ENCODE peak calls at places on chromosomes 13 and 19, in four cellular contexts. U is HEK293T, J is K562, V is HepG2. A is an unnamed sample.

GRCh38 chr13:44104969-44105368 is 225.3 kb downstream of the LACC1 start:
- DNase-seq in U (no peak), V (no peak), J (no peak), A (no peak)

GRCh38 chr19:32901504-32902161 is 32.1 kb upstream of the SLC7A9 start:
- DNase-seq in V (no peak), J (no peak), U (no peak), A (no peak)

GRCh38 chr13:35549481-35549880 is 73.0 kb upstream of the MAB21L1 start:
- DNase-seq in J (no peak), U (no peak), V (peak; percentile 1), A (no peak)

GRCh38 chr19:7869453-7869909 is 4.7 kb downstream of the PRR36 start:
- DNase-seq in U (peak; percentile 69), V (peak; percentile 53), J (peak; percentile 76), A (peak; percentile 85)

GRCh38 chr13:99416411-99417121 is 84.7 kb upstream of the TM9SF2 start:
- DNase-seq in V (no peak), U (no peak), J (no peak), A (no peak)

GRCh38 chr19:4473708-4474503 is 1.8 kb downstream of the HDGFL2 start:
- DNase-seq in J (no peak), V (no peak), U (no peak), A (no peak)

GRCh38 chr19:3479177-3479818 is 1.0 kb downstream of the SMIM24 start:
- DNase-seq in U (peak; percentile 77), J (peak; percentile 85), V (no peak), A (peak; percentile 79)

GRCh38 chr13:49315036-49315565 is 67.4 kb downstream of the CDADC1 start:
- DNase-seq in U (no peak), V (no peak), J (no peak), A (no peak)

GRCh38 chr13:86932935-86933334 is 738.2 kb upstream of the SLITRK5 start:
- DNase-seq in J (no peak), U (no peak), V (no peak), A (peak; percentile 43)

GRCh38 chr13:83798731-83799130 is 83.5 kb downstream of the SLITRK1 start:
- DNase-seq in V (no peak), J (no peak), U (no peak), A (no peak)
- TF ChIP-seq ELF4 in V (no peak), J (no peak), U (no peak), A (no peak)

GRCh38 chr19:5624154-5624663 is 1.3 kb downstream of the SAFB start:
- DNase-seq in J (peak; percentile 38), U (no peak), V (no peak), A (no peak)
- TF ChIP-seq ELF4 in J (no peak), U (no peak), V (no peak), A (no peak)

GRCh38 chr19:50377051-50377441 is 789 bp downstream of the NR1H2 start:
- DNase-seq in J (peak; percentile 89), V (peak; percentile 12), U (peak; percentile 30), A (peak; percentile 90)
- TF ChIP-seq ELF4 in J (no peak), V (no peak), U (no peak), A (no peak)

DNA sequence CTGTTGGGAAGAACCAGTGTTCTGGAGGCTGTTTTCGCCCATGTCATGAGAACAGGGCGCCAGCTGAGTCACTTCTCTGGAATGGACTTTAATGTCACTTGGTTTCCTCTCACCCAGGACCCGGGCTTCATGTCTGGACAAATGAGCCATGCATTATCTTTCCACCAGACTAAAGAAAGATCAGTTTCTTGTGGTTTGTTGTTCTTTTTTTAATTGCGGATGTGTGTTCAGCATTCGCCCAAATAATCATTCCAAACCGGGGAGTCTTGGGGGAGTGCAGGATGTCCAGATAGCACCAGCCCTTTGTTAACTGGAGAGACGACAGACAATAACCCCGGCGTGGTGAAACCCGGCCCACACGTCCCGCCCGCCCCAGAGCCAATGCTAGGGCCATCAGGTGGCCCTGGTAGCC is 102.5 kb downstream of the COL4A2 start:
- DNase-seq in J (no peak), U (no peak), V (no peak), A (no peak)
- TF ChIP-seq ELF4 in J (no peak), U (no peak), V (no peak), A (no peak)

DNA sequence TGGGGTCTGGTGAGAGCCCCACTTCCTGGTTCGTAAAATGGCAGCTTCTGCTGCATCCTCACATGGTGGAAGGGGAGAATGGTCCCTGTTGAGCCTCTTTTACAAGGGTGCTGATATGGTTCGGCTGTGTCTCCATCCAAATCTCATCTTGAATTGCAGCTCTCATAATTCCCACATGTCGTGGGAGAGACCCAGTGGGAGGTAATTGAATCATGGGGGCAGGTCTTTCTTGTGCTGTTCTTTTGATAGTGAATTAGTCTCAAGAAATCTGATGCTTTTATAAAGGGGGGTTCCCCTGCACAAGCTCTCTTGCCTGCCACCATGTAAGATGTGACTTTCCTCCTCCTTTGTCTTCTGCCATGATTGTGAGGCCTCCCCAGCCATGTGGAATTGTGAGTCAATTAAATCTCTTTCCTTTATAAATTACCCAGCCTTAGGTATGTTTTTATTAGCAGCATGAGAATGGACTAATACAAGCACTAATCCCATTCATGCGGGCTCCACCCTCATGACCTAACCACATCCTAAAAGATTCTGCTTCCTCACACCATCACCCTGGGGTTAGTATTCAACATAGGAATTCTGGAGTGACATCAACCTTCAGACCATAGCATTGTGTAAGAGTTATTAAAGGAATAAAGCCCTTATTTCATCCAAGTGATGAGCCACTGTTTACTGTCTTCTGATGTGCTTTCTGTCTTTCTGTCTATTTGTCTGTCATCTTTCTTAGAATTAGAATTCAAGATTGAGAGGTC is 159.0 kb upstream of the IRS2 start:
- DNase-seq in J (no peak), V (no peak), U (no peak), A (no peak)
- TF ChIP-seq ELF4 in J (no peak), V (no peak), U (no peak), A (no peak)

DNA sequence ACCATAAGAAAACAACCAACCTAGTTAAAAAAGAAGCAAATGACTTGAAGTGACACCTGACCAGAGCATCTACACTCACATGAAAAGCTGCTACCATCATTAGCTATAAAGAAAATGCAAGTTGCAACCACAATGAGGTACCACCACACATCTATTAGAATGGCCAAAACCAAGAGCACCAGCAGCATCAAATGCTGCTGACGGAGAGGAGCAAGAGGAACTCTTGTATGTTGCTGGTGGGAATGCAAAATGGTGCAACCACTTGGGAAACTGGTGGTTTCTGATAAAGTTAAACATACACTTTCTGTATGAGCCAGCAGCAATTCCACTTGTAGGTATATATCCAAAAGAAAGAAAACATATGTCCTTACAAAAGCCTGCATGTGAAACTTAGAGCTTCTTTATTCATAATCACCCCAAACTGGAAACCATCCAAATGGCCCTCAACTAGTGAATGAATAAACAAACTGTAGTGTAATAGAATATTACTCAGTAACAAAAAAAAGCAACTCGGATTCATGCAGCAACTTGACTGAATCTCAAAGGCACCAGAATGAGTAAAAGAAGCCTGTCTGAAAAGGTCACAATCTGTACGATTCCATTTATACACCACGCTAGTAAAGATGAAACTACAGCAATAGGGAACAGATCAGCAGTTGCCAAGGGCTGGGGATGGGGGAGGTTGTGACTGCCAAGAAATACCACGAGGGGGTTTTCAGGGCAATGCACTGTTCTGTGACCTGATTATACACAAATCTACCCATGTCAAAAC is 60.9 kb upstream of the RANBP3 start:
- DNase-seq in V (no peak), U (no peak), J (no peak), A (no peak)
- TF ChIP-seq ELF4 in V (no peak), U (no peak), J (no peak), A (no peak)

GRCh38 chr19:38006361-38007045 is 99.5 kb downstream of the SIPA1L3 start:
- DNase-seq in U (no peak), V (peak; percentile 72), J (no peak), A (no peak)

GRCh38 chr19:38004100-38004504 is 97.1 kb downstream of the SIPA1L3 start:
- DNase-seq in U (no peak), J (no peak), V (no peak), A (no peak)

GRCh38 chr19:38003427-38004099 is 96.6 kb downstream of the SIPA1L3 start:
- DNase-seq in V (no peak), U (peak; percentile 18), J (no peak), A (peak; percentile 65)

GRCh38 chr19:38005224-38005614 is 98.2 kb downstream of the SIPA1L3 start:
- DNase-seq in V (no peak), J (no peak), U (no peak), A (no peak)

DNA sequence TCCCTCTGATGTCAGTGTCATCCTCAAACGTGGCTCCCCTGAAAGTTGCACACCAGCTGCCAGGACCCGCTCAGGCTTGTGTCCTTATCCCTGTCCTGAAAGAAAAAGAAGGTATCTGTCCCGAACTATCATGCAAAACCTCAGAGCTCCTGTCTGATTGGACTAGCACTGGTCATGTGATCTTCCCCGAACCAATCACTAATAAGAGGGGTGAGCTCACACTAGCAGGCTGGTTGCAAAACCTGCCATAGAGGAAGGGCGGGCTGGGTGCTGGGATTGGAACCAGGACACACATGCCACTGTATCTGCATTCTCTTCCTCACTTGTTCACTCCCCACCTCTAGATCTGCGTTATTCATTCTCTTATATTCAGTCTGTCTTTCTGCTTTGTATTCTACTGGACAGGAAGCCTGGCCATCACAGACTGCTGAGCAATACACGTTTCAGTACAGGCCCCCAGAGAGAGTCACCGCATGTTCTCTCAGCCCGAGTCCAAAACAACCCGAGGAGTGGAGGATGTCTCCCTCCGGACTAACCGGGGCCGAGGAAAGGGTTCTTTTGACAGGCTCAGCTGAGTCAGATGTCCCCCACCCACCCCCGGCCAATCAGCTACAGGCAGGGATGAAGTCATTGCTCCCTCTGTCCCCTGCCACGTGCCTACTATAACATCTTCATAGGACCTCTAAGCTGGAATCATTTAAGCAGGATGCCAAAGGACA is 97.7 kb downstream of the SIPA1L3 start:
- DNase-seq in U (peak; percentile 82), V (peak; percentile 42), J (peak; percentile 70), A (peak; percentile 71)
- TF ChIP-seq ELF4 in U (no peak), V (no peak), J (no peak), A (no peak)

DNA sequence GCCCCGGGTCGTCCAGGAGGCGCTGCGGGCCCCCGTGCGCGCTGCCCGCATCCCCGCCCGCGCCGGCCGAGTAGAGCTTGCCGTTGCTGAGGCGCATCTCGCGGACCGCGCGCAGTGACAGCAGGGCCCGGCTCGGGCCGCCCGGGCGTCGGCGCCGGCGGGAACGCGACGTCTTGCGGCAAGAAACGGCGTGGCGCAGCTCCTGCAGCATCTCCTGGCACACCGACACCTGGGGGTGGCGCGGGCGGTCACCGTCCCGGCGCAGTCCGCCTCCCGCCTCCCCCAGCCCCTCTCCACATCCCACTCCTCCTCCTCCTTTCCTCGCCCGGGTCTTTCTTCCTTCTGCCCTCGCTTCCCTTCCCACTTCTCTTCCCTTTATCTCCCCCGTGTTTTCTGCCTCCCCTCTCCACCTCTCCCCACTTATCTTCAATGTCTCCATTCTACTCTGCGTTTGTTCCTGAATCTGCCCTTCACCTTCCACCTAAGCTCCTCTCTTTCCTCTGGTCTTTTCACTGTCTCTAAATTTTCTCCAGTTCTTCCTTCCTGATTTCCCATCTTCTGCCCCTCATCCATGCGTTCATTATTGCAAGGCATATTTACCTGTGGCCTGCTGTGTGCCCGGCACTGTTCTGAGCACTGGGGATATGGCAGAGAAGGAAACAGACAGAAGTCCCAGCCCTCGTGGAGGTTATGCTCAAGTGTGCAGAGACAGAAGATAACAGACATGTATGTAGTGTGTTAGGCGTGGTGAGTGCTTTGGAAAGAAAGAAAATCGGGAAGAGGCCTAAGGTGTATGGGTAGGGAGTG is 5.2 kb upstream of the ATP1A3 start:
- DNase-seq in J (no peak), U (no peak), V (no peak), A (peak; percentile 67)
- TF ChIP-seq ELF4 in J (no peak), U (no peak), V (no peak), A (no peak)

GRCh38 chr13:23984541-23984940 is 87.2 kb upstream of the C1QTNF9B start:
- DNase-seq in V (no peak), J (no peak), U (no peak), A (no peak)
- TF ChIP-seq ELF4 in V (no peak), J (no peak), U (no peak), A (no peak)